ENCODE peak calls at places on chromosomes 7 and 10, in six cellular contexts. C, D, S, O, F and E are unnamed samples.

GRCh38 chr7:71472962-71473361 is 341.0 kb downstream of the GALNT17 start:
- DNase-seq in C (no peak), D (peak), S (no peak), O (no peak), F (no peak), E (no peak)

GRCh38 chr7:29564455-29565185 is 985 bp downstream of the PRR15 start:
- DNase-seq in C (peak), D (peak), S (peak), O (peak), F (no peak), E (peak)

GRCh38 chr10:77508076-77508475 is 129.5 kb downstream of the KCNMA1 start:
- DNase-seq in C (no peak), D (no peak), S (no peak), O (no peak), F (no peak), E (no peak)

GRCh38 chr10:11678074-11678793 is 63.9 kb upstream of the ECHDC3 start:
- DNase-seq in C (no peak), D (no peak), S (peak), O (no peak), F (peak), E (no peak)

GRCh38 chr10:124278356-124278755 is 140.4 kb downstream of the OAT start:
- DNase-seq in C (no peak), D (no peak), S (no peak), O (no peak), F (no peak), E (peak)

GRCh38 chr7:30327813-30328212 is 43.4 kb downstream of the ZNRF2 start:
- DNase-seq in C (no peak), D (no peak), S (peak), O (peak), F (no peak), E (no peak)

GRCh38 chr10:118818621-118819221 is 64.0 kb upstream of the CACUL1 start:
- DNase-seq in C (no peak), D (no peak), S (no peak), O (no peak), F (no peak), E (no peak)

GRCh38 chr10:52979295-52980025 is 206.9 kb upstream of the MBL2 start:
- DNase-seq in C (no peak), D (no peak), S (no peak), O (no peak), F (no peak), E (no peak)

GRCh38 chr7:80288175-80289122 is 153.8 kb downstream of the GNAI1 start:
- DNase-seq in C (no peak), D (peak), S (peak), O (peak), F (no peak), E (peak)

GRCh38 chr7:131010714-131011436 is 276.9 kb upstream of the KLF14 start:
- DNase-seq in C (no peak), D (no peak), S (peak), O (peak), F (no peak), E (no peak)

GRCh38 chr7:106964455-106964854 is 80.0 kb upstream of the PRKAR2B start:
- DNase-seq in C (no peak), D (peak), S (no peak), O (peak), F (no peak), E (no peak)

GRCh38 chr7:106966121-106966520 is 78.4 kb upstream of the PRKAR2B start:
- DNase-seq in C (no peak), D (peak), S (no peak), O (peak), F (no peak), E (peak)

GRCh38 chr7:106959753-106960152 is 84.8 kb upstream of the PRKAR2B start:
- DNase-seq in C (peak), D (peak), S (no peak), O (no peak), F (peak), E (peak)

GRCh38 chr7:106957766-106958165 is 86.7 kb upstream of the PRKAR2B start:
- DNase-seq in C (no peak), D (peak), S (no peak), O (no peak), F (peak), E (no peak)

GRCh38 chr7:106962751-106963150 is 81.8 kb upstream of the PRKAR2B start:
- DNase-seq in C (no peak), D (no peak), S (no peak), O (no peak), F (peak), E (no peak)
- H3K4me3 ChIP-seq in C (no peak), D (no peak), S (no peak), O (no peak), F (peak), E (no peak)

GRCh38 chr10:126398924-126399323 is 10.6 kb upstream of the ADAM12 start:
- DNase-seq in C (no peak), D (no peak), S (no peak), O (no peak), F (no peak), E (no peak)
- H3K4me2 ChIP-seq in C (no peak), D (no peak), S (no peak), O (no peak), F (no peak), E (no peak)

GRCh38 chr7:144834516-144835165 is 1.2 kb downstream of the TPK1 start:
- DNase-seq in C (no peak), D (no peak), S (no peak), O (no peak), F (peak), E (no peak)
- H3K4me3 ChIP-seq in C (peak), D (peak), S (peak), O (peak), F (peak), E (peak)

DNA sequence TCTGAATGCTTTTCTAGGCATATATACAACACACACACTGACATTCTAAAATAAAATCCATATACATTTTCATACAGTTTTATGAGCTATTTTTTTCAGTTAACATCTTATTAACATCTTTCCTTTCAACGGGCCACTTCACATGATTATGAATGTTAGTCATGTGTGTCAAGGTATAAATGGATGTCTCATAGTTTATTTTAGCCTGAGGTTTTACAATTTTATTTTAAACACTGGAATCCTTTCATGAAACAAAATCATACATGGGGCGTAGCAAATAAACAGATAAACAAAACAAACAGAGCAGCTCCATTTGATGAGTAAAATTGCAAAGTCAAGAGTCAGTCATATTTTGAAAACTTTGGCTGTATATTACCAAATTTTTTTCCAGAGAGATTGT is 120.1 kb upstream of the AOAH start:
- DNase-seq in C (no peak), D (no peak), S (no peak), O (no peak), F (no peak), E (peak)
- H3K4me2 ChIP-seq in C (no peak), D (no peak), S (no peak), O (no peak), F (no peak), E (no peak)

GRCh38 chr10:129851941-129852650 is 112.0 kb downstream of the EBF3 start:
- DNase-seq in C (no peak), D (no peak), S (no peak), O (no peak), F (no peak), E (peak)
- H3K4me3 ChIP-seq in C (no peak), D (no peak), S (no peak), O (no peak), F (no peak), E (no peak)

DNA sequence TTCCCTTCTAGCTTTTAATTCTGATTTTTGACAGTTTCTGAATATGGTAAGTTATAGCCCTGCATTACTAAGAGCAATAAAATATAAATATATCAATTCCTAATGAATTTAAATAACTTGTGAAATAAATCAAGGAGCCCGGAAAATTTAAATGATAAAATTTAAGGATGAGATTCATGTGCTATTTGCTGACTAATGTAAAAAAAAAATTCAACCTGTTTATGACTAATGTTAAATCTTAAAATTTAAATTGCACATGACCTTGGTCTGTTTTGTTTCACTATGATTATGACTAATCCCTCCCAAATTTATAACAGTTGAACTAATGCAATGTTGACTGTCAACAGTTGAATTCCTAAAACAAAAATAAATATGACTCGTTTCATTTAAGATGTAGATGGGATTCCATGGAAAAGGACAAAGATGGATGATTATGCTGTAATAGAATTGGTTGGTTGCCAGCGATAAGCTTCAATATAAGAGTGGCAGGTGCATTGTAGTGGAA is 419.9 kb downstream of the NRG3 start:
- DNase-seq in C (no peak), D (no peak), S (no peak), O (no peak), F (no peak), E (no peak)
- H3K4me2 ChIP-seq in C (no peak), D (no peak), S (no peak), O (no peak), F (no peak), E (no peak)

GRCh38 chr10:132420469-132421376 is 23.7 kb downstream of the PWWP2B start:
- DNase-seq in C (peak), D (no peak), S (peak), O (no peak), F (peak), E (no peak)

GRCh38 chr10:132419631-132420468 is 22.9 kb downstream of the PWWP2B start:
- DNase-seq in C (no peak), D (no peak), S (no peak), O (no peak), F (peak), E (no peak)

GRCh38 chr10:132422169-132422691 is 25.2 kb downstream of the PWWP2B start:
- DNase-seq in C (no peak), D (no peak), S (no peak), O (no peak), F (peak), E (no peak)

GRCh38 chr10:132422931-132423813 is 26.2 kb downstream of the PWWP2B start:
- DNase-seq in C (no peak), D (no peak), S (peak), O (no peak), F (peak), E (no peak)

DNA sequence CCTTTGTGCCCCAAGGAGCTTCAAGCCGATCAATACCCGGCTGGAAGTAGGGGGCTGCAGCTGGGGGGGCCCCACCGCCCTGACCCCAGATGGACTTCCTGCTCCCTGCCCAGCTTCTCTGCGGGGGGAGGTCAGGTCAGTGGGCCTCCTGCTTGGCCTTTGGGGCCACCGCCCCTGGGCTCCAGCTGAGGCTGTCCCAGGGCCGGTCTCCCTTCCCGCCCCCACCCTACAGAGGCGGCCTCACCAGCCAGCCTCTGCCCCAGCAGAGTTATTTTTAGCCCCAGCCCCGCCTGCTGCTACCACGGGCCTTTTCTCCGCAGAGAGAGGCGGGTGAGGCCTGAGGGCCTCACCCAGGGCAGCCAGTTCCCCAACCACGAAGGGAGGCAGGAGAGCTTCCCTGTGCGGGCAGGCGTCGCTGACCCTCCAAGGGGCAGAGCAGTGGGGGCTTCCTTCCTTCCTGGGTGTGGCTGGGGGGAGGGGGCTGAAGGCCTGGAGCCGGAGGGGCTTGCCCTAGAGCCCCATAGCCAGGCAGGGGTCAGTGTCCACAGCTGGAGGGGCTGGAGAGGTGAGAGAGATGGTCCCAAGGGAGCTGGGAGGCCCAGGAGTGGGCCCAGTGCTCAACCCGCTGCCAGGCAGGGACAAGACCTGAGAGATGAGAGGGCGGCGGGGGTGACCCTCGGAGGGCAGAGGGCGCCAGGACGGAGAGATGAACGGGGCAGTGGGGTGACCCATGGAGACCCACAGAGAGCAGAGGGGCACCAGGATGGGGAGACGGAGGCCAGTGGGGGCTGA is 24.6 kb downstream of the PWWP2B start:
- DNase-seq in C (peak), D (no peak), S (peak), O (peak), F (peak), E (peak)
- H3K4me3 ChIP-seq in C (no peak), D (no peak), S (no peak), O (no peak), F (peak), E (peak)

DNA sequence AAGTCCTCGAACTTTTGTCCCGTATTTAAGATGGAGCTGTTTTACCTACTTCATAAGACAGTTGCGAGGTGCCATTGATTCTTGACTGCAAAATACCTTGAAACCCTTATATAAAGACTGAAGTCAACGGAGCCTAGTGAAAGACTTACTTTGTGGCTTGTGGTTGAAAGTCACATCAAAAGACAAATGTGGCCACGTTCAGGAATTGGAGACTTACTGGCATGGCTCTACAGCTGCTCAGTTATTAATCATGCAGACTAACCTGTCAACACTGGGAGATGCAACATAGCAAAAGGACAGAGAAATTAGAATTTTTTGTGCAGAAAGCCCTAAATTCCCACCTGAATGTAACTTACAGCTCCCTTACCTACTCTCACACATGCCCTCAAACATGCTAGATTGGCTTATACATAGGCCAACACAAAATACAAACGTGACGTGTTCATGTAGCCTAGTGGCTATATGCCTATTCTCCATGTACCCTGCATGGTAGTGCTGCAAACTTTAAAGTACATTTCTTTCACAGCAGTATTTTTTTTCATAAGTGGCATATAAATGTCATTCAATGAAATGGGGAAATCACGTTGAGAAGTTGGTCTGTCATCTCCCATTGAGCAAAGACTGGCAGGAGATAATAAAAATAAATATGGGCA is 170.6 kb upstream of the C7orf33 start:
- DNase-seq in C (no peak), D (no peak), S (no peak), O (no peak), F (no peak), E (peak)
- H3K4me2 ChIP-seq in C (no peak), D (no peak), S (no peak), O (no peak), F (no peak), E (no peak)

DNA sequence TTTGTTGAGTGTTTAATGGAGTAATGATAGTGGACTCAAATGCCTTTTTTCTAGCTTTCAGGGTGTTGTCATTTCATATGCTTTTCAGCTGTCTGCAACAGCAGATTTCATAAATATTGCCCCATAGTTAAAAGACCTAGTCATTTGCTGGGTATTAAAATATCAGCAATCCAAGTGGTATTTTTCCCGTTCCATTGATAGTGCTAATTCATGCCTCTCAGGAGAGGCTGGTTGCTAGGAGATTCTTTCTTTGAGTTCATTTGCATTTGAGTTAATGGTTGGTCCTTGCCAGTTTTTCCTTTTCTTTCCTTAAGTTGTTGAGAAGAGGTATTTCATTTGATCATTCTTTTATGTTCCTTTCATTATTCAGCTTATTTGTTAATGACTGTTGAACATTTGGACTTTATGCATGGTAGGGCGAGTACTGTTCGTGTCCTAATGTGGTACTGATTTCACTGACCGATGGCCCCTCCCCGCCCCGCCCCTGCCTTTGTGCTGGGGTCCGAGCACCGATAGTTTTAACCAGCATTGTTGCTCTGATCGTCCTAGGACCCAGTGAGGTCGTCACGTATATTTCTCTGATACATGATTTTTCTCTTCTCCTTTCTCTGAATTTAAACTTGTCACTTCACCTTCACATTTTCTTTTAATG is 128.6 kb downstream of the CCNY start:
- DNase-seq in C (no peak), D (no peak), S (peak), O (peak), F (no peak), E (no peak)
- H3K4me3 ChIP-seq in C (no peak), D (no peak), S (no peak), O (no peak), F (no peak), E (no peak)